ENCODE peak calls at places on chromosomes 7 and 10, in six cellular contexts. T is GM12878, D is K562, B is HepG2, G is HCT116, X is H1. E is an unnamed sample.

GRCh38 chr7:34821965-34822558 is 164.0 kb downstream of the NPSR1 start:
- DNase-seq in T (no peak), D (no peak), B (no peak), G (no peak), X (no peak), E (no peak)

GRCh38 chr10:16761300-16761699 is 55.9 kb downstream of the RSU1 start:
- DNase-seq in T (no peak), D (no peak), B (no peak), G (no peak), X (no peak), E (no peak)

GRCh38 chr10:7577206-7577978 is 89.4 kb downstream of the ITIH5 start:
- DNase-seq in T (no peak), D (no peak), B (no peak), G (no peak), X (no peak), E (no peak)

GRCh38 chr10:43249151-43249961 is 17.5 kb downstream of the RASGEF1A start:
- DNase-seq in T (no peak), D (no peak), B (no peak), G (no peak), X (no peak), E (no peak)

GRCh38 chr10:88886557-88886956 is 6.5 kb downstream of the STAMBPL1 start:
- DNase-seq in T (no peak), D (no peak), B (no peak), G (no peak), X (no peak), E (no peak)

GRCh38 chr7:99616359-99617186 is at the start of gene ZSCAN25:
- DNase-seq in T (peak), D (peak), B (peak), G (peak), X (peak), E (peak)

GRCh38 chr7:114082934-114083647 is 164.3 kb upstream of the PPP1R3A start:
- DNase-seq in T (no peak), D (no peak), B (no peak), G (no peak), X (no peak), E (no peak)

GRCh38 chr10:23696476-23696875 is 257.6 kb downstream of the OTUD1 start:
- DNase-seq in T (no peak), D (no peak), B (no peak), G (no peak), X (no peak), E (peak)

GRCh38 chr7:130758429-130759056 is 24.5 kb upstream of the KLF14 start:
- DNase-seq in T (no peak), D (peak), B (peak), G (peak), X (no peak), E (peak)

GRCh38 chr10:3222068-3222467 is 49.5 kb upstream of the PITRM1 start:
- DNase-seq in T (no peak), D (no peak), B (no peak), G (no peak), X (no peak), E (no peak)

GRCh38 chr10:22618081-22618785 is 96.1 kb downstream of the PIP4K2A start:
- DNase-seq in T (no peak), D (no peak), B (peak), G (peak), X (no peak), E (no peak)

GRCh38 chr10:123550680-123551096 is 115.5 kb upstream of the GPR26 start:
- DNase-seq in T (no peak), D (no peak), B (no peak), G (no peak), X (no peak), E (no peak)

GRCh38 chr7:40230086-40230485 is 95.3 kb downstream of the SUGCT start:
- DNase-seq in T (no peak), D (no peak), B (no peak), G (no peak), X (no peak), E (no peak)

GRCh38 chr7:43639858-43640491 is 57.1 kb downstream of the STK17A start:
- DNase-seq in T (no peak), D (no peak), B (peak), G (no peak), X (no peak), E (no peak)

GRCh38 chr7:138866353-138866752 is 68.4 kb upstream of the ATP6V0A4 start:
- DNase-seq in T (no peak), D (no peak), B (no peak), G (no peak), X (no peak), E (no peak)

GRCh38 chr10:115093286-115093775 is at the start of gene ATRNL1:
- DNase-seq in T (no peak), D (no peak), B (no peak), G (no peak), X (no peak), E (peak)

GRCh38 chr10:92760609-92761008 is 70.9 kb downstream of the HHEX start:
- DNase-seq in T (no peak), D (no peak), B (no peak), G (no peak), X (no peak), E (no peak)

GRCh38 chr10:43689007-43689491 is 40.4 kb upstream of the ZNF32 start:
- DNase-seq in T (no peak), D (no peak), B (no peak), G (no peak), X (no peak), E (no peak)

GRCh38 chr7:73442222-73442902 is 8.8 kb downstream of the FZD9 start:
- DNase-seq in T (no peak), D (no peak), B (no peak), G (no peak), X (no peak), E (no peak)

GRCh38 chr7:76300210-76300731 is 2.2 kb upstream of the HSPB1 start:
- DNase-seq in T (no peak), D (no peak), B (peak), G (peak), X (no peak), E (peak)

GRCh38 chr10:55146032-55146431 is 345.0 kb upstream of the PCDH15 start:
- DNase-seq in T (no peak), D (no peak), B (no peak), G (no peak), X (no peak), E (no peak)

GRCh38 chr7:149489391-149490024 is 8.1 kb downstream of the ZNF746 start:
- DNase-seq in T (no peak), D (no peak), B (peak), G (no peak), X (no peak), E (peak)
- TF ChIP-seq JUND in T (no peak), D (no peak), B (no peak), G (no peak), X (no peak), E (no peak)

DNA sequence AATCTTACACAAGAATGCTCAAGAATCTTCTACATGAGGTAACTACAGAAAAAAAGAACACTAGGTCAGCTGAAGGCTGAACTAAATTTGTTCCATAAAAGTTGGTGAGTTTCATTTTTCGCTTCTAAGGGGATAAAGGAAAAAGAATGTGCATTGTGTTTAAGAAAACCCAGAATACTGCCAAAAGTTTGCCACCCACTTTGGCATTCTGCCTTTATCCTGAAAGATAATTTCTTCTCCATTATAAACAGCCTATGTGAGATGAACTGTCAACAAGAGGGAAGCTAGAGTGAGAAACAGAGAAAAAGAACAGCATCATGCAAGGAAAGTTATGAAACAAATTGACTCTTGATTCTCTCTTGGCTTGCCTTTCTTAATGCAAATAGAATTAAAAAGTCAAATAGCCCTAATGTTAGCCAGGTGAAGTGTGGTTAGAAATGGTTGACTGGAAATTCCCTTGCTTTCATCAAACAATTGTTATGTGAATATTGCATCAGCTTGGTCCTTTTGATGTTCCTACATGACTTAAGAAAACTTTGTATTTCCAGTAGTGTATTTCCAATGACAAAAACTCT is 25.8 kb downstream of the STEAP1 start:
- DNase-seq in T (peak), D (no peak), B (peak), G (peak), X (no peak), E (peak)
- TF ChIP-seq JUND in T (no peak), D (no peak), B (no peak), G (no peak), X (no peak), E (no peak)

DNA sequence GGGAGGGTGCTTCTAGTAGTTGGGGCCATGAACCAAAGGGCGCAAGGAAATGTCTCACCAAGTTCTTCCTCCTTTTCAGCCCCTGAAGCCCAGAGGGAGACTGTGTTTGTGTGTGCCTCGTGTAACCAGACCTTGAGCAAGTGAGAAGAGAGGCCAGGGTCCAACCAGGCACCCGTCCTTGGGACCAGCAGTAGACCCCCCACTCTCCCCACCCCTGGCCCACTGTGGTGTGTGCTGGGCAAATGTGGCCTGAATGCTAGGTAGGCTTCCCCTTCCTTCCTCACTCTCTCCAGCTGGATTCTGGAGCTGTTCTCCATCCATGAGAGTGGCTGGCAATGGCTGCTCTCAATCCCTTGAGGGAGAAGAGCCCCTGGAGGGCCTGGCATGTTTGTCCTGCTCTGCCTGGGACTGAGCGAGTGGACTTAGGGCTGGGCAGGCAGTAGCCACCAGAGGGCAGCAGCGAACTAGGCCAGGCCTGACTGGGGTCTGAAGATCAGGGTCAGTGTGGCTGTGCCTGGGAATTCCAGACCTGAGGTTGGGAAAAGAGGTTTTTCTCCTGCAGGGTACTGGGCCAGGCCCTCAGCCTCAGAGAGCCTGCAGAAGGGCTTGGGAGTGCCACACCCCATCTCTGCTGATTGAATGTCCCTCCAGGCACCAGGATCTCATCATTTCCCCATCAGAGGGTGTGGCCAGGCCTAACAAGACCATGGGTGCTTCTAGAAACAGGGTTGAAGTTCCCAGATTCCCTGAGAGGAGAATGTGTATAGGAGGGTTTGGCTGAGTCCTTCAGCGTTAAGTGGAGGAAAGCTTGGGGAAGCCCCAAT is 12.4 kb downstream of the SFRP5 start:
- DNase-seq in T (no peak), D (peak), B (peak), G (peak), X (peak), E (peak)
- TF ChIP-seq JUND in T (no peak), D (no peak), B (no peak), G (no peak), X (no peak), E (no peak)

GRCh38 chr10:132705943-132706342 is 80.0 kb downstream of the NKX6-2 start:
- DNase-seq in T (no peak), D (no peak), B (no peak), G (no peak), X (no peak), E (no peak)
- TF ChIP-seq JUND in T (no peak), D (no peak), B (no peak), G (no peak), X (no peak), E (no peak)

DNA sequence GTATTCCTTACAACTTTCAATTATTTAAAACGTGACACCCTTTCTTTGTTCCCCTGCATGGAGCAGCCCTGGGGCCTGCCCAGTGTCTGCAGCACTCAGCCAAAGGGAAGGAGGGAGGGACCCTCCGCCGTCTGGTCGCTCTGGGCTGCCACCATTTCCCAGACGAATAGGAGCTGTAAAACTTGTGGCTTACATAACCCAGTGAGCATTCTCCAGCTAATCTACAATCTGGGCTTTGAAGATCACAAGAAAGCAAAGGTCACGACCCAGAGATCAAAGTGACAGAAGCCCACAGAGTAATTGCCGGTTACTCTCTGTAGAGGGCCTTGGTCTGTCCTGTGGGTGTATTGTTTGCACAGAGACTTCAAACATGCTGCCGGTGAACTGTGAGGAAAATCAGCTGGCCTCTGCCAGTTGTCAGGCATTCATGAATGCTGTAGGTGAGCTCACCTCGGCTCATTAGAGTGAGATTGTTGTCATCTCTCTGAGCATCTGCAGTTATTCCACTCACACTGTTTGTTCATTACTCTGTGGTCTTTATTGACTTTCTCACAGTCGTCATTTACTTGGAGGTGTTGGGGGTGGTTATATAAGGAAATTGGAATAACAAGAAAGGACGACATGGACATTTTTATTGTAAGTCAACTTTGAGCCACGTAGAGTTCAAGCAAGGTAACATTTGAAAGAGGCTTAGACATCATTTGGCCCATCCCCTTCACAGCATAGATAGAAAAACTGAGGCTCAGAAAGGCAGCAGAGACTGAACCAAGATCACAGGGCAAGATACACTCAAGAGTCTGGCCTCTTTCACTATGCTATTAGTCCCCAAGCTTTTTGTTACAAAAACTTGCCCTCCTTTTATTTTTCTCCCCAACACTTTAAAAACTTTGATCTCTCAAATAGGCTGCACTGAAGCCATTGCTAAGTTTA is 619.8 kb downstream of the LRMDA start:
- DNase-seq in T (no peak), D (no peak), B (peak), G (peak), X (no peak), E (peak)
- TF ChIP-seq JUND in T (no peak), D (no peak), B (peak), G (no peak), X (no peak), E (no peak)

GRCh38 chr10:20007426-20007825 is 191.2 kb downstream of the PLXDC2 start:
- DNase-seq in T (no peak), D (no peak), B (no peak), G (no peak), X (no peak), E (no peak)
- TF ChIP-seq JUND in T (no peak), D (no peak), B (no peak), G (no peak), X (no peak), E (no peak)

E was measured in T47D.